ENCODE peak calls at places on chromosomes 12 and 14, in four cellular contexts. One of them, this sample, is unnamed.
A peak's percentile ranks its signal among the peaks of the same experiment; 100 is the strongest.

GRCh38 chr14:104893435-104894207 is 28.6 kb downstream of the CEP170B start:
- DNase-seq in tibial artery: peak; percentile 68
- DNase-seq in stomach: peak; percentile 25
- DNase-seq in PC-9: no peak
- DNase-seq in this sample: no peak

GRCh38 chr14:41280745-41281144 is 325.9 kb upstream of the LRFN5 start:
- DNase-seq in tibial artery: no peak
- DNase-seq in stomach: no peak
- DNase-seq in PC-9: no peak
- DNase-seq in this sample: peak; percentile 6

GRCh38 chr12:105072888-105073488 is 11.3 kb downstream of the ALDH1L2 start:
- DNase-seq in tibial artery: no peak
- DNase-seq in stomach: no peak
- DNase-seq in PC-9: no peak
- DNase-seq in this sample: no peak

GRCh38 chr14:105505101-105505500 is 14.1 kb downstream of the TEDC1 start:
- DNase-seq in PC-9: no peak
- DNase-seq in tibial artery: peak; percentile 33
- DNase-seq in stomach: no peak
- DNase-seq in this sample: no peak

GRCh38 chr12:26113853-26114719 is 10.8 kb downstream of the BHLHE41 start:
- DNase-seq in PC-9: peak; percentile 92
- DNase-seq in stomach: peak; percentile 96
- DNase-seq in tibial artery: peak; percentile 98
- DNase-seq in this sample: no peak

GRCh38 chr12:111386891-111387290 is 18.0 kb upstream of the PHETA1 start:
- DNase-seq in stomach: no peak
- DNase-seq in tibial artery: no peak
- DNase-seq in PC-9: no peak
- DNase-seq in this sample: no peak

GRCh38 chr12:2384533-2385328 is 331.9 kb downstream of the CACNA1C start:
- DNase-seq in PC-9: no peak
- DNase-seq in tibial artery: no peak
- DNase-seq in stomach: no peak
- DNase-seq in this sample: no peak

GRCh38 chr12:7609051-7609450 is 56.7 kb downstream of the APOBEC1 start:
- DNase-seq in PC-9: no peak
- DNase-seq in tibial artery: no peak
- DNase-seq in stomach: no peak
- DNase-seq in this sample: no peak

GRCh38 chr12:68899251-68899771 is 33.7 kb downstream of the CPM start:
- DNase-seq in PC-9: no peak
- DNase-seq in stomach: peak; percentile 76
- DNase-seq in tibial artery: peak; percentile 70
- DNase-seq in this sample: peak; percentile 40

GRCh38 chr14:70333289-70333688 is 26.2 kb downstream of the COX16 start:
- DNase-seq in stomach: no peak
- DNase-seq in tibial artery: no peak
- DNase-seq in PC-9: no peak
- DNase-seq in this sample: no peak

GRCh38 chr14:95547626-95548327 is 12.9 kb downstream of the GLRX5 start:
- DNase-seq in tibial artery: no peak
- DNase-seq in stomach: no peak
- DNase-seq in PC-9: peak; percentile 45
- DNase-seq in this sample: no peak

GRCh38 chr12:14768823-14769405 is 34.4 kb downstream of the WBP11 start:
- DNase-seq in PC-9: no peak
- DNase-seq in stomach: peak; percentile 33
- DNase-seq in tibial artery: no peak
- DNase-seq in this sample: no peak

GRCh38 chr14:91274796-91275195 is 30.3 kb upstream of the GPR68 start:
- DNase-seq in stomach: no peak
- DNase-seq in tibial artery: no peak
- DNase-seq in PC-9: no peak
- DNase-seq in this sample: no peak

GRCh38 chr12:77630341-77630740 is 200.4 kb upstream of the NAV3 start:
- DNase-seq in stomach: no peak
- DNase-seq in tibial artery: no peak
- DNase-seq in PC-9: no peak
- DNase-seq in this sample: no peak

GRCh38 chr12:32134144-32134888 is 27.7 kb downstream of the BICD1 start:
- DNase-seq in stomach: no peak
- DNase-seq in PC-9: peak; percentile 23
- DNase-seq in tibial artery: no peak
- DNase-seq in this sample: no peak

GRCh38 chr14:21536395-21537087 is 10.4 kb upstream of the SALL2 start:
- DNase-seq in stomach: no peak
- DNase-seq in PC-9: no peak
- DNase-seq in tibial artery: no peak
- DNase-seq in this sample: no peak

GRCh38 chr14:66015046-66015780 is 471.0 kb upstream of the CCDC196 start:
- DNase-seq in PC-9: no peak
- DNase-seq in tibial artery: no peak
- DNase-seq in stomach: no peak
- DNase-seq in this sample: no peak

GRCh38 chr12:15278816-15279658 is 43.3 kb upstream of the PTPRO start:
- DNase-seq in stomach: peak; percentile 94
- DNase-seq in PC-9: no peak
- DNase-seq in tibial artery: peak; percentile 88
- DNase-seq in this sample: peak; percentile 78

GRCh38 chr12:113591480-113591971 is 119.9 kb upstream of the LHX5 start:
- DNase-seq in PC-9: no peak
- DNase-seq in stomach: no peak
- DNase-seq in tibial artery: peak; percentile 29
- DNase-seq in this sample: no peak

GRCh38 chr12:70733385-70733784 is 96.2 kb upstream of the PTPRB start:
- DNase-seq in tibial artery: no peak
- DNase-seq in PC-9: peak; percentile 30
- DNase-seq in stomach: no peak
- DNase-seq in this sample: peak; percentile 54

GRCh38 chr14:100103261-100104005 is 38.2 kb downstream of the EVL start:
- DNase-seq in tibial artery: peak; percentile 52
- DNase-seq in PC-9: no peak
- DNase-seq in stomach: no peak
- DNase-seq in this sample: no peak

GRCh38 chr12:130978785-130979184 is 25.1 kb downstream of the ADGRD1 start:
- DNase-seq in stomach: no peak
- DNase-seq in PC-9: no peak
- DNase-seq in tibial artery: no peak
- DNase-seq in this sample: no peak

GRCh38 chr12:118549506-118550109 is 173.3 kb downstream of the SUDS3 start:
- DNase-seq in PC-9: no peak
- DNase-seq in stomach: no peak
- DNase-seq in tibial artery: no peak
- DNase-seq in this sample: no peak

GRCh38 chr14:66315548-66315947 is 170.6 kb upstream of the CCDC196 start:
- DNase-seq in stomach: no peak
- DNase-seq in tibial artery: no peak
- DNase-seq in PC-9: no peak
- DNase-seq in this sample: no peak

GRCh38 chr14:90666571-90666970 is 149.7 kb downstream of the TTC7B start:
- DNase-seq in stomach: no peak
- DNase-seq in PC-9: no peak
- DNase-seq in tibial artery: no peak
- DNase-seq in this sample: no peak

GRCh38 chr14:24369907-24370687 is 2.1 kb downstream of the NFATC4 start:
- DNase-seq in stomach: no peak
- DNase-seq in PC-9: no peak
- DNase-seq in tibial artery: no peak
- DNase-seq in this sample: no peak

GRCh38 chr12:238116-238515 is 24.2 kb upstream of the SLC6A12 start:
- DNase-seq in PC-9: no peak
- DNase-seq in stomach: no peak
- DNase-seq in tibial artery: no peak
- DNase-seq in this sample: no peak

GRCh38 chr14:100117026-100117425 is 42.4 kb downstream of the DEGS2 start:
- DNase-seq in PC-9: no peak
- DNase-seq in stomach: no peak
- DNase-seq in tibial artery: no peak
- DNase-seq in this sample: no peak

GRCh38 chr14:75250800-75251199 is 27.8 kb upstream of the FOS start:
- DNase-seq in tibial artery: no peak
- DNase-seq in PC-9: no peak
- DNase-seq in stomach: no peak
- DNase-seq in this sample: no peak

GRCh38 chr12:93943766-93944165 is 204.6 kb upstream of the PLXNC1 start:
- DNase-seq in tibial artery: peak; percentile 79
- DNase-seq in stomach: no peak
- DNase-seq in PC-9: no peak
- DNase-seq in this sample: peak; percentile 70

GRCh38 chr12:83349907-83350611 is 663.4 kb downstream of the TMTC2 start:
- DNase-seq in PC-9: no peak
- DNase-seq in stomach: no peak
- DNase-seq in tibial artery: no peak
- DNase-seq in this sample: no peak

GRCh38 chr12:127455347-127456265 is 811.4 kb upstream of the TMEM132C start:
- DNase-seq in tibial artery: no peak
- DNase-seq in PC-9: no peak
- DNase-seq in stomach: no peak
- DNase-seq in this sample: no peak
- TF ChIP-seq CTCF in tibial artery: no peak
- TF ChIP-seq CTCF in PC-9: no peak
- TF ChIP-seq CTCF in stomach: no peak
- TF ChIP-seq CTCF in this sample: no peak

GRCh38 chr14:71648725-71649124 is 283.5 kb upstream of the RGS6 start:
- DNase-seq in PC-9: no peak
- DNase-seq in stomach: no peak
- DNase-seq in tibial artery: no peak
- DNase-seq in this sample: no peak

GRCh38 chr14:71645656-71646055 is 286.6 kb upstream of the RGS6 start:
- DNase-seq in stomach: no peak
- DNase-seq in tibial artery: no peak
- DNase-seq in PC-9: no peak
- DNase-seq in this sample: no peak

GRCh38 chr14:71650187-71650586 is 282.0 kb upstream of the RGS6 start:
- DNase-seq in tibial artery: no peak
- DNase-seq in stomach: no peak
- DNase-seq in PC-9: no peak
- DNase-seq in this sample: no peak

GRCh38 chr14:71646518-71646917 is 285.7 kb upstream of the RGS6 start:
- DNase-seq in PC-9: no peak
- DNase-seq in tibial artery: no peak
- DNase-seq in stomach: no peak
- DNase-seq in this sample: no peak

GRCh38 chr14:71647086-71647784 is 285.0 kb upstream of the RGS6 start:
- DNase-seq in stomach: peak; percentile 34
- DNase-seq in tibial artery: no peak
- DNase-seq in PC-9: peak; percentile 34
- DNase-seq in this sample: peak; percentile 64
- H3K4me3 ChIP-seq in stomach: no peak overlapping the region
- H3K4me3 ChIP-seq in tibial artery: no peak overlapping the region
- H3K4me3 ChIP-seq in PC-9: no peak overlapping the region
- H3K4me3 ChIP-seq in this sample: no peak overlapping the region

GRCh38 chr14:55131782-55132181 is 2.7 kb downstream of the LGALS3 start:
- DNase-seq in stomach: no peak
- DNase-seq in tibial artery: no peak
- DNase-seq in PC-9: no peak
- DNase-seq in this sample: no peak
- TF ChIP-seq CTCF in stomach: no peak
- TF ChIP-seq CTCF in tibial artery: no peak
- TF ChIP-seq CTCF in PC-9: no peak
- TF ChIP-seq CTCF in this sample: no peak

GRCh38 chr14:88553886-88554457 is 835 bp downstream of the PTPN21 start:
- DNase-seq in tibial artery: no peak
- DNase-seq in stomach: no peak
- DNase-seq in PC-9: no peak
- DNase-seq in this sample: no peak
- H3K4me3 ChIP-seq in tibial artery: peak overlapping the region; percentile 85
- H3K4me3 ChIP-seq in stomach: peak overlapping the region; percentile 73
- H3K4me3 ChIP-seq in PC-9: peak overlapping the region; percentile 90
- H3K4me3 ChIP-seq in this sample: peak overlapping the region; percentile 55

GRCh38 chr12:124939428-124940142 is 25.1 kb upstream of the UBC start:
- DNase-seq in stomach: peak; percentile 86
- DNase-seq in tibial artery: peak; percentile 92
- DNase-seq in PC-9: peak; percentile 90
- DNase-seq in this sample: peak; percentile 90
- TF ChIP-seq CTCF in stomach: no peak
- TF ChIP-seq CTCF in tibial artery: no peak
- TF ChIP-seq CTCF in PC-9: peak; percentile 40
- TF ChIP-seq CTCF in this sample: no peak

DNA sequence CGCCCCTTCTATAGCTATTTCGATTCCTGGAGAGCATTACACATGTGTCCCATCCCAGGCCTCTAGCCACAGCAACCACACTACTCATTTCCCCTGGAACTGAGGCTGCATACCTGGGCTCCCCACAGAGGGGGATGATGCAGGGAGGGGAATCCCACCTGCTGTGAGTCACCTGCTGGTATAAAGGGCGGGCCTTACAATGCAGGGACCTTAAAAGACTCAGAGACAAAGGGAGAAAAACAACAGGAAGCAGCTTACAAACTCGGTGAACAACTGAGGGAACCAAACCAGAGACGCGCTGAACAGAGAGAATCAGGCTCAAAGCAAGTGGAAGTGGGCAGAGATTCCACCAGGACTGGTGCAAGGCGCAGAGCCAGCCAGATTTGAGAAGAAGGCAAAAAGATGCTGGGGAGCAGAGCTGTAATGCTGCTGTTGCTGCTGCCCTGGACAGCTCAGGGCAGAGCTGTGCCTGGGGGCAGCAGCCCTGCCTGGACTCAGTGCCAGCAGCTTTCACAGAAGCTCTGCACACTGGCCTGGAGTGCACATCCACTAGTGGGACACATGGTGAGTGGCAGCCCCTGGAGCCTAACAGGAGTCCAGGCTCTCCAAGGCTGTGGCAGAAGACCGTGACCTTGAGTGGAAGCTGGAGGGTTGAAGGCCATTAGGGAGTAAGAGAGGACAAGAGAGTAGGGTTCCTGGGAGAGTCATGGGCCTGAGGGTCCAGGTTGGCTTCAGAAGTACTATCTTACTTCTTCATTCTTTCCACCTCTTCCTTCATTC is at the start of gene IL23A:
- DNase-seq in stomach: no peak
- DNase-seq in tibial artery: no peak
- DNase-seq in PC-9: peak; percentile 71
- DNase-seq in this sample: no peak
- H3K4me3 ChIP-seq in stomach: no peak within 1 kb of the TSS
- H3K4me3 ChIP-seq in tibial artery: no peak within 1 kb of the TSS
- H3K4me3 ChIP-seq in PC-9: no peak within 1 kb of the TSS
- H3K4me3 ChIP-seq in this sample: no peak within 1 kb of the TSS

GRCh38 chr14:50318031-50318626 is 6.0 kb downstream of the DMAC2L start:
- DNase-seq in PC-9: no peak
- DNase-seq in stomach: no peak
- DNase-seq in tibial artery: no peak
- DNase-seq in this sample: no peak
- TF ChIP-seq CTCF in PC-9: peak; percentile 87
- TF ChIP-seq CTCF in stomach: no peak
- TF ChIP-seq CTCF in tibial artery: peak; percentile 72
- TF ChIP-seq CTCF in this sample: peak; percentile 57

GRCh38 chr12:128402481-128402880 is 135.5 kb downstream of the TMEM132C start:
- DNase-seq in tibial artery: no peak
- DNase-seq in stomach: no peak
- DNase-seq in PC-9: no peak
- DNase-seq in this sample: no peak
- H3K4me3 ChIP-seq in tibial artery: no peak overlapping the region
- H3K4me3 ChIP-seq in stomach: no peak overlapping the region
- H3K4me3 ChIP-seq in PC-9: no peak overlapping the region
- H3K4me3 ChIP-seq in this sample: no peak overlapping the region

This sample was measured in LNCaP clone FGC.